ENCODE peak calls at places on chromosome 15, in five cellular contexts. M is GM23338, A is H9, J is breast epithelium, D is A549. N is an unnamed sample.

GRCh38 chr15:76904461-76905012 is 603 bp downstream of the SCAPER start:
- DNase-seq in J (no peak), M (peak; percentile 76), D (peak; percentile 49), A (peak; percentile 60), N (peak; percentile 57)

GRCh38 chr15:81296673-81297072 is 27.3 kb downstream of the STARD5 start:
- DNase-seq in A (no peak), J (no peak), D (no peak), M (no peak), N (peak; percentile 72)

GRCh38 chr15:79595271-79595670 is 163.1 kb downstream of the MINAR1 start:
- DNase-seq in A (no peak), D (no peak), M (no peak), J (no peak), N (no peak)

GRCh38 chr15:64373360-64373759 is 7.9 kb downstream of the PCLAF start:
- DNase-seq in D (no peak), M (no peak), J (no peak), A (no peak), N (no peak)

GRCh38 chr15:87215100-87215499 is 1041.4 kb downstream of the NTRK3 start:
- DNase-seq in J (no peak), M (peak; percentile 33), A (no peak), D (no peak), N (no peak)

GRCh38 chr15:95451891-95452290 is 878.6 kb upstream of the NR2F2 start:
- DNase-seq in J (no peak), A (no peak), M (no peak), D (no peak), N (no peak)

GRCh38 chr15:79025201-79025600 is 65.4 kb downstream of the RASGRF1 start:
- DNase-seq in A (no peak), J (no peak), M (peak; percentile 56), D (no peak), N (peak; percentile 71)

GRCh38 chr15:90322531-90322930 is 29.6 kb upstream of the ZNF774 start:
- DNase-seq in M (no peak), A (no peak), J (no peak), D (no peak), N (no peak)

GRCh38 chr15:74387141-74387541 is 19.7 kb upstream of the CYP11A1 start:
- DNase-seq in A (no peak), J (no peak), M (no peak), D (no peak), N (peak; percentile 53)

GRCh38 chr15:42490246-42490742 is 647 bp downstream of the ZNF106 start:
- DNase-seq in M (no peak), J (no peak), D (no peak), A (no peak), N (no peak)

GRCh38 chr15:52178765-52179164 is 12.4 kb downstream of the GNB5 start:
- DNase-seq in D (no peak), J (no peak), M (no peak), A (no peak), N (peak; percentile 66)

GRCh38 chr15:54428596-54428995 is 450.4 kb downstream of the UNC13C start:
- DNase-seq in M (no peak), D (no peak), J (no peak), A (no peak), N (no peak)

GRCh38 chr15:45180201-45180600 is 7.6 kb downstream of the SHF start:
- DNase-seq in J (no peak), D (no peak), M (no peak), A (no peak), N (no peak)

GRCh38 chr15:63344737-63345390 is 36.8 kb downstream of the CA12 start:
- DNase-seq in M (no peak), D (no peak), A (no peak), J (no peak), N (no peak)

GRCh38 chr15:38696120-38696727 is 131.6 kb upstream of the RASGRP1 start:
- DNase-seq in M (no peak), D (no peak), A (no peak), J (no peak), N (no peak)

GRCh38 chr15:99424978-99425665 is 140.7 kb upstream of the MEF2A start:
- DNase-seq in D (no peak), M (no peak), A (no peak), J (no peak), N (peak; percentile 53)

GRCh38 chr15:96412045-96412918 is 81.8 kb downstream of the NR2F2 start:
- DNase-seq in M (no peak), J (no peak), A (no peak), D (no peak), N (no peak)

GRCh38 chr15:35142578-35142977 is 57.5 kb upstream of the NANOGP8 start:
- DNase-seq in A (no peak), J (no peak), D (no peak), M (no peak), N (no peak)
- H3K27ac ChIP-seq in A (no peak overlapping the region), J (no peak overlapping the region), D (no peak overlapping the region), M (no peak overlapping the region), N (no peak overlapping the region)

DNA sequence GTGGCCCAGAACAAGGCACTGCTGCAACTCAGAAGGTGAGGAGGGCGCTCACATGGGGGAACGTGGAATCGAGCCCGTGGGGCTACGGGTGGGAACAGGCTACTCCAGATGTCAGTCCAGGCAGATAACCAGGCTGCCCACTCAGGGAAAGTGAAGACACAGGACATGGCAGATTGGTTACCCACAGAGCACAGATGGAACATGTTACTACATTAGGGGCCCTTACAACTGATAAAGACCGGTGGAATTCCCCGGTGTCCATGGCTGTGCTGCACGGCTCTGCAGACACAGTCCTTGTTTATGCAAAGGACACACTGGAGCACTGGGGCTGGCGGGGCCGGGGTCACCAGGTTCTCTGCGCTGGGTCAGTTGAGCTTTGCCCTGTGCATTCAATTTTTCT is 36.9 kb downstream of the PCSK6 start:
- DNase-seq in J (peak; percentile 31), D (no peak), M (no peak), A (no peak), N (no peak)
- H3K4me1 ChIP-seq in J (no peaks in the 10 kb centered on the region), D (peaks cover 5% of the 10 kb centered on the region), M (no peaks in the 10 kb centered on the region), A (no peaks in the 10 kb centered on the region), N (peaks cover 11% of the 10 kb centered on the region)

GRCh38 chr15:73038186-73038585 is 14.1 kb upstream of the NEO1 start:
- DNase-seq in D (no peak), A (no peak), J (no peak), M (no peak), N (no peak)
- H3K27ac ChIP-seq in D (no peak overlapping the region), A (no peak overlapping the region), J (no peak overlapping the region), M (no peak overlapping the region), N (no peak overlapping the region)

DNA sequence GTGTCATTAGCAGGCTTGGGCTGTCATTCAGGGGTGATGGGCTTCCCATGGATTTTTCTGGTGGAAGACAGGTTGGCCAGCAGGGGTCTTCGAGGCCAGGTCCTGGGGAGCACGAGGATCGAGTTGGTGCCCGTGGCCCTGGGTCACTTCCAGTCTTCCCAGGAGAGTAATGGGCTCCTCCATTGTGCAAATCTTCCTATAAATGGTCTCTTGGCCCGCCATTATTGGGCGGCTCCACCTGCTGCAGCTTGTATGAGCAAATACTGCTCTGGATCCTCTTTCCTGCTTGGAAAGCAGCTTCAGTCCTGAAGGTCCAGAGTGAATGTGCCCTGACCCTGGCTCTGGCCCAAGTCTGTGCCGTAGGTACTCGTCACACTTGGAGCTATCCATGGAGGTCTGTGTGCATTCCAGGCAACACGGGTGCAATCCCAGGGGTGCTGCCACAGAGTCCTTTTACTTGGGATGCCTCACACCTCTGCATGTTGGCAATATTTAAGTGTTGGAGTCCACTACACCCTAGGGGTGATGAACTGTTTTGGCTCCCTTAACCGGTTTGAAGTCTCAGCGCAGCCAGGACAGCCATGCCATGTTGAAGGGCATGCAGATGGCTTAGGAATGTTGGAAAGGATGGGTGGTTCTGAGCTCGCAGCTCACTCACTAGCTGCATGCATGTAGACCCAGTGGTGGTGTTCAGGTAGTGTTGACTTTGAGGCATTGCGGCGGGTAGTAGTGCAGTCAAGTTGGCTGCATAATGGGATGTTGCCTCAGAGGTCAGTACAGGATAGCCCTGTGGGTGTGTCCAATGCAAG is 97.6 kb downstream of the SNRPN start:
- DNase-seq in A (peak; percentile 21), J (no peak), M (no peak), D (no peak), N (no peak)
- H3K4me1 ChIP-seq in A (no peaks in the 10 kb centered on the region), J (no peaks in the 10 kb centered on the region), M (no peaks in the 10 kb centered on the region), D (no peaks in the 10 kb centered on the region), N (no peaks in the 10 kb centered on the region)